ENCODE peak calls at places on chromosome 12, in four cellular contexts. C is HepG2, Z is SK-N-SH, O is K562. Y is an unnamed sample.

GRCh38 chr12:42761601-42762350 is 172.2 kb upstream of the PRICKLE1 start:
- DNase-seq in C (no peak), Z (no peak), O (no peak), Y (no peak)

GRCh38 chr12:98983647-98984046 is 338.6 kb downstream of the APAF1 start:
- DNase-seq in C (no peak), Z (no peak), O (no peak), Y (no peak)

GRCh38 chr12:113735146-113735545 is 231.0 kb downstream of the RBM19 start:
- DNase-seq in C (no peak), Z (no peak), O (no peak), Y (no peak)

GRCh38 chr12:76611533-76611932 is 52.0 kb upstream of the OSBPL8 start:
- DNase-seq in C (no peak), Z (no peak), O (no peak), Y (no peak)

GRCh38 chr12:64296301-64296700 is 74.2 kb upstream of the KICS2 start:
- DNase-seq in C (no peak), Z (no peak), O (no peak), Y (no peak)

GRCh38 chr12:77062846-77063461 is 2.4 kb downstream of the E2F7 start:
- DNase-seq in C (no peak), Z (no peak), O (peak), Y (no peak)

GRCh38 chr12:55019784-55020183 is at the start of gene NEUROD4:
- DNase-seq in C (peak), Z (no peak), O (peak), Y (peak)

GRCh38 chr12:58629376-58629775 is 290.9 kb downstream of the LRIG3 start:
- DNase-seq in C (no peak), Z (no peak), O (no peak), Y (no peak)

GRCh38 chr12:16348435-16349131 is 1.1 kb downstream of the MGST1 start:
- DNase-seq in C (no peak), Z (no peak), O (no peak), Y (no peak)

GRCh38 chr12:40921563-40922163 is 229.4 kb downstream of the CNTN1 start:
- DNase-seq in C (peak), Z (no peak), O (peak), Y (peak)

GRCh38 chr12:129312048-129312447 is 458.8 kb downstream of the GLT1D1 start:
- DNase-seq in C (no peak), Z (no peak), O (no peak), Y (no peak)

GRCh38 chr12:11689591-11690158 is 40.2 kb downstream of the ETV6 start:
- DNase-seq in C (no peak), Z (peak), O (no peak), Y (no peak)

GRCh38 chr12:94145231-94145979 is 3.0 kb upstream of the PLXNC1 start:
- DNase-seq in C (no peak), Z (peak), O (peak), Y (peak)

GRCh38 chr12:123105427-123105826 is 45.5 kb downstream of the PITPNM2 start:
- DNase-seq in C (no peak), Z (no peak), O (no peak), Y (no peak)

GRCh38 chr12:105706973-105707334 is 376.5 kb downstream of the C12orf75 start:
- DNase-seq in C (no peak), Z (no peak), O (no peak), Y (no peak)

GRCh38 chr12:99427104-99427503 is 220.4 kb upstream of the GARIN6 start:
- DNase-seq in C (no peak), Z (no peak), O (no peak), Y (no peak)

GRCh38 chr12:47079365-47079893 is at the start of gene PCED1B:
- DNase-seq in C (peak), Z (peak), O (peak), Y (no peak)
- TF ChIP-seq SIN3A in C (no peak), Z (peak), O (no peak), Y (no peak)

GRCh38 chr12:15278816-15279658 is 43.3 kb upstream of the PTPRO start:
- DNase-seq in C (no peak), Z (peak), O (no peak), Y (no peak)
- TF ChIP-seq SIN3A in C (no peak), Z (peak), O (no peak), Y (no peak)

GRCh38 chr12:92597997-92598396 is 104.8 kb upstream of the PLEKHG7 start:
- DNase-seq in C (no peak), Z (no peak), O (no peak), Y (no peak)
- TF ChIP-seq SIN3A in C (no peak), Z (no peak), O (no peak), Y (no peak)

DNA sequence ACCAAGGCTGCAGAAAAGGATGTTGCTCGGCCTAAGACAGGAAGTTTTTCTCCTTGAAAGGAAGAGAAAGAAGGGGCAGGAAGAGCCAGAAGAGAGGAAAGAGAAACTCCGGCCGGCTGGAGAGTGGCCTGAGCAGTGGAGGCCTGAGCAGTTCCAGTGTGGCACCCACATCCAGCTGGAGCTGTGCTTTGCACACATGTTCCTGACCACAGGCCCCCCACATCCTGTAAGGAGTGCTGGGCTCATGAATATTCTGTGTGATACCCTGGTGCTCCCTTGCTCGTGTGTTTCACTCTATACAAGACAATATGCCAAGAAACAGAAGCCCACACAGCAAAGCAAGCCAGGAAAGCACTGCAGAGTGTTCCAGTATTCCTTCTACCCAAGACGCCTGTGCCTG is 27.1 kb downstream of the POLE start:
- DNase-seq in C (no peak), Z (no peak), O (no peak), Y (no peak)
- TF ChIP-seq SIN3A in C (no peak), Z (no peak), O (no peak), Y (no peak)

DNA sequence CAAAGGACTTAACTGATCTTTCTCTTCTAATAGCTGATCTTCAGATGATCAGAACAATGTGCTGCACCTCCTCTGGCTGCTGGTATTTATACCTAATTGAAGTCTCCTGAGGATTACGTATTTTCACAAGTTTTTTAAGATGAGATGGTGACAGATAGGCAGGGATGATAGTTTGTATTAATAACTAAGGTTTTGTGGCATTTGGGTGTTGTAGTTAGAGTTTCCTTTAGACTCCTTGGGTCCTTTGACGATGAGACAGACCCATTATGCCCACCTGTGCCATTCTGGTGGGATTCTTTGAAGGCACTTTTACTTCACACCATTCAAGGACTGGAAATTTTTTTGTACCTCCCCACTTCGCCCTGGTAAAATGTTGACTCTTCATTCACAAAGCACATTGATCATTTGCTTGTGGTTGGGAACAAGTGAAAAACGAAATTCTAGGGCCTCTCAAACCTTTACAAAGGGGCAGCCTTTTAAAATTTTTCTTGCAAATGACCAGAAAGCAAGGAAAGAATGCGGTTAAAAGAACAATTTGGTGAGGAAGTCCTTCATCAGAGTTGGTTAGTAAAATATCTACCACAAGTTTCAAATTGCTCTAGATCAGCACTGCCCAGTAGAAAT is at the start of gene IFNG:
- DNase-seq in C (no peak), Z (no peak), O (no peak), Y (no peak)
- TF ChIP-seq SIN3A in C (no peak), Z (no peak), O (no peak), Y (no peak)

DNA sequence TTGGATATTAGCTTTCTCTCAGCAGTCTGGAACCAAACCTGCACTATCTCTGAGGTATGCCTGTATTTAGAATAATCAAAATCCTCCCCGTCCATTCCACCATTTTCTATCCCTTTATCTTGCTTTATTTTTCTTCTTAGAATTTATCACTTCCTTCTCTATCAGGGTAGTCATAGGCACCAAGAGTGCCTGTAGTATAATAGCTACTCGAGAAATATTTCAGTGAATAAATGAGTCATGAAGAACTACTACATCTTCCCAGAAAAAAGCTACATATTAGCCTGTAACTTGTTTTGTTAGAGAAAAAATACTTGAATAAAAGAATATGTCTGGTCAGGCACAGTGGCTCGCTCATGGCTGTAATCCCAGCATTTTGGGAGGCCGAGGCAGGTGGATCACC is 4.3 kb downstream of the SLC2A14 start:
- DNase-seq in C (no peak), Z (no peak), O (no peak), Y (no peak)
- TF ChIP-seq SIN3A in C (no peak), Z (no peak), O (no peak), Y (no peak)

GRCh38 chr12:49355913-49356312 is 9.2 kb downstream of the DNAJC22 start:
- DNase-seq in C (no peak), Z (no peak), O (no peak), Y (no peak)
- TF ChIP-seq SIN3A in C (no peak), Z (no peak), O (no peak), Y (no peak)

GRCh38 chr12:20272801-20273200 is 95.5 kb upstream of the PDE3A start:
- DNase-seq in C (no peak), Z (no peak), O (no peak), Y (no peak)

GRCh38 chr12:20269352-20270067 is 98.8 kb upstream of the PDE3A start:
- DNase-seq in C (no peak), Z (peak), O (no peak), Y (no peak)

GRCh38 chr12:20270557-20270956 is 97.8 kb upstream of the PDE3A start:
- DNase-seq in C (no peak), Z (no peak), O (no peak), Y (no peak)

GRCh38 chr12:20272171-20272570 is 96.2 kb upstream of the PDE3A start:
- DNase-seq in C (no peak), Z (no peak), O (no peak), Y (no peak)

DNA sequence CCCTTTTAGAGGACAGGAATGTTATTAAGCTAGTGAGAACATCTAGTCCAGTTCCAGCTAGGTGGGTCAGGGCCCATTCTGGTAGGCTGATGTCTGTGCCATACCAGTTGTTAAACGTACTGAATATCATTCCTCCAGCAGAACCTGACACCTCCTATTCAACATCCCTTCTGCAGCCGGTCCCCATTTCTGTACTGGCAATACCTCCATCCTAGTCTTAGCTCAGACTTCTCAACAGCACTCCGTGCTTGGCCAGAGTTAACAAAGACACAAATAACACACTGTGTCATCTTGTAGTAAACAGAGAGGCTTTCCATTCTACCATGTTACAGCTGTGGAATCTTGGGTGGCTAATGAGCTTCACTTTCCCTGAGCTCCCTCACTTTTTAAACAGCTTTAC is 94.3 kb upstream of the PDE3A start:
- DNase-seq in C (no peak), Z (no peak), O (no peak), Y (no peak)
- TF ChIP-seq SIN3A in C (no peak), Z (no peak), O (no peak), Y (no peak)

GRCh38 chr12:109863961-109864712 is 16.2 kb downstream of the GLTP start:
- DNase-seq in C (peak), Z (no peak), O (no peak), Y (no peak)
- TF ChIP-seq SIN3A in C (no peak), Z (no peak), O (no peak), Y (no peak)

GRCh38 chr12:108425238-108425795 is 86.2 kb upstream of the CMKLR1 start:
- DNase-seq in C (no peak), Z (no peak), O (no peak), Y (no peak)
- TF ChIP-seq SIN3A in C (no peak), Z (no peak), O (no peak), Y (no peak)

Y was measured in HCT116.